ENCODE peak calls at places on chromosomes 7 and 10, in seven cellular contexts. F, T, V, D, E, P and S are unnamed samples.

GRCh38 chr7:132536646-132537395 is 39.4 kb downstream of the PLXNA4 start:
- DNase-seq in P (no peak), T (peak; percentile 20), V (peak; percentile 23), E (no peak), D (no peak), F (no peak), S (no peak)

GRCh38 chr7:98472391-98473002 is 71.6 kb upstream of the BAIAP2L1 start:
- DNase-seq in V (no peak), E (no peak), D (no peak), P (no peak), F (no peak), T (no peak), S (no peak)

GRCh38 chr10:46232666-46233065 is 54.1 kb upstream of the ANTXRL start:
- DNase-seq in T (no peak), E (no peak), V (no peak), D (no peak), P (no peak), F (no peak), S (no peak)

GRCh38 chr7:13309535-13309934 is 622.1 kb downstream of the ARL4A start:
- DNase-seq in F (no peak), D (no peak), P (no peak), V (no peak), E (no peak), T (no peak), S (no peak)

GRCh38 chr7:66597472-66597871 is 31.2 kb upstream of the KCTD7 start:
- DNase-seq in D (no peak), V (no peak), F (no peak), T (no peak), E (no peak), P (no peak), S (no peak)

GRCh38 chr7:124752310-124752709 is 13.3 kb downstream of the GPR37 start:
- DNase-seq in D (no peak), P (no peak), E (no peak), T (no peak), F (no peak), V (no peak), S (peak; percentile 14)

GRCh38 chr10:127552446-127552845 is 3.3 kb downstream of the NPS start:
- DNase-seq in P (no peak), T (no peak), V (no peak), F (no peak), D (no peak), E (no peak), S (no peak)

GRCh38 chr7:102286237-102287081 is at the start of gene SH2B2:
- DNase-seq in P (peak; percentile 29), E (peak; percentile 82), F (peak; percentile 70), V (peak; percentile 78), T (no peak), D (no peak), S (peak; percentile 80)

GRCh38 chr10:124705021-124705740 is 39.0 kb downstream of the FAM53B start:
- DNase-seq in D (no peak), F (no peak), P (no peak), T (no peak), V (no peak), E (no peak), S (peak; percentile 37)

GRCh38 chr7:101792051-101792651 is 25.3 kb upstream of the CUX1 start:
- DNase-seq in D (peak; percentile 26), E (peak; percentile 59), T (peak; percentile 52), P (no peak), F (no peak), V (peak; percentile 61), S (peak; percentile 90)

GRCh38 chr7:128005117-128005516 is 26.1 kb downstream of the LRRC4 start:
- DNase-seq in F (no peak), P (no peak), T (no peak), E (no peak), V (no peak), D (no peak), S (no peak)

GRCh38 chr7:80634505-80634904 is 3.9 kb upstream of the CD36 start:
- DNase-seq in V (peak; percentile 90), F (no peak), T (peak; percentile 87), E (no peak), D (peak; percentile 82), P (no peak), S (peak; percentile 93)

GRCh38 chr7:139492293-139492692 is 8.8 kb upstream of the KLRG2 start:
- DNase-seq in T (no peak), P (no peak), F (no peak), D (no peak), V (no peak), E (no peak), S (no peak)

GRCh38 chr7:79452032-79452494 is 1.4 kb downstream of the MAGI2 start:
- DNase-seq in F (peak; percentile 57), P (no peak), D (no peak), V (peak; percentile 93), E (peak; percentile 95), T (no peak), S (peak; percentile 92)

GRCh38 chr10:110824152-110824441 is 47.6 kb upstream of the PDCD4 start:
- DNase-seq in T (no peak), E (no peak), P (no peak), F (no peak), D (no peak), V (no peak), S (no peak)

GRCh38 chr7:17440831-17441230 is 142.4 kb downstream of the AHR start:
- DNase-seq in T (no peak), P (no peak), V (no peak), E (no peak), F (no peak), D (no peak), S (no peak)

GRCh38 chr10:14092749-14093148 is 238.0 kb downstream of the FRMD4A start:
- DNase-seq in D (no peak), V (no peak), P (no peak), F (no peak), E (no peak), T (no peak), S (no peak)

GRCh38 chr10:14089556-14090297 is 241.0 kb downstream of the FRMD4A start:
- DNase-seq in D (no peak), F (no peak), E (no peak), V (no peak), T (no peak), P (no peak), S (no peak)

GRCh38 chr10:14099885-14100284 is 230.8 kb downstream of the FRMD4A start:
- DNase-seq in T (no peak), P (no peak), F (no peak), V (no peak), E (no peak), D (no peak), S (no peak)

GRCh38 chr10:14093735-14094484 is 236.8 kb downstream of the FRMD4A start:
- DNase-seq in D (no peak), T (no peak), F (peak; percentile 66), P (no peak), V (peak; percentile 70), E (no peak), S (peak; percentile 62)
- TF ChIP-seq CTCF in D (peak; percentile 59), T (peak; percentile 73), F (peak; percentile 65), P (peak; percentile 9), V (peak; percentile 63), E (peak; percentile 44), S (peak; percentile 66)

GRCh38 chr7:34486371-34486770 is 171.6 kb upstream of the NPSR1 start:
- DNase-seq in D (no peak), V (no peak), P (no peak), T (no peak), F (no peak), E (no peak), S (no peak)
- TF ChIP-seq CTCF in D (no peak), V (no peak), P (no peak), T (no peak), F (no peak), E (no peak), S (no peak)

DNA sequence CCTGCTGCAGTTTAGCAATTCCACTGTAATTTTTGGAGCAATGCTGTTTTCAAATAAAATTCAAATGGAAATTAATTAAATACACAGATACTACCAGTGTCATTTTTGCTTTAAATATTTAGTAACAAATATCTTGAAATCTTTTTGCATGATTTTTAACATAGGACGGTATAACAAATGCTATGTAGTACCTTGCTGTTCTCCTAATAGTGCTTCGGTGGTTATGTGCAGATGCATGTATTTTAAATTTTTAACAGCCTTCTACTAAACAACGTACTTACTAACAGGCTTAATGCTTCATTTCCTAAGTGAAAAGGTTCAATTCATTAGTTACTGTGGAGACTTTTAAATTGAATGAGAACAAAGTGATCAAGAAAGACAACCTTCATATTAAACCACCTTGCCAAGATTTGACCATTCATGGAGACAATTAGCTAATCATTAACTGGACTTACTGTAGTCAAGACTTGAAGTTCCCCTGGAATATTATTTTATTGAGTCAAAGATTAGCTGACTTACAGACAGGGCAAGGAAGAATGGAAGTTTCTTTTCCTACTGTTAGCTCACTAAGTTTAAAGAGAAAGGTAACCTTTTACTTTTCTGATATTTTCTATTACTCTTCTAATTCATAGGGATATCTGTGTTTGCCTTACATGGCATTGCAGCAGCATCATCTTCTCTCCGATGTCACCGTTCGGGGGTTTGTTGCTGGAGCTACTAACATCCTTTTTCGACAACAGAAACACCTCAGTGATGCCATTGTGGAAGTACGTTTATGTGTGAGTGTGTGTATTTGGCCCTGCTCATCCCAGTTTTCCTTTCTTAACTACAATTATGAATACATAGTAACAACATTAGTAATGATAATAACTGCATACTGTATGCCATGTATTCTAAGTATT is 74.3 kb downstream of the AVL9 start:
- DNase-seq in D (no peak), V (no peak), P (no peak), E (no peak), T (no peak), F (no peak), S (no peak)
- TF ChIP-seq CTCF in D (no peak), V (no peak), P (no peak), E (no peak), T (no peak), F (no peak), S (no peak)

GRCh38 chr7:142338633-142339501 is 81.0 kb upstream of the PRSS58 start:
- DNase-seq in E (no peak), F (peak; percentile 88), P (no peak), V (no peak), D (no peak), T (no peak), S (no peak)
- TF ChIP-seq CTCF in E (no peak), F (peak; percentile 64), P (no peak), V (no peak), D (no peak), T (peak; percentile 14), S (peak; percentile 27)

GRCh38 chr10:74151057-74151878 is at the start of gene ADK:
- DNase-seq in F (peak; percentile 100), D (peak; percentile 80), E (peak; percentile 100), V (peak; percentile 98), T (peak; percentile 84), P (peak; percentile 100), S (peak; percentile 98)
- TF ChIP-seq CTCF in F (no peak), D (peak; percentile 42), E (peak; percentile 18), V (peak; percentile 0), T (peak; percentile 42), P (peak; percentile 42), S (no peak)

GRCh38 chr7:152336754-152337368 is 98.9 kb downstream of the KMT2C start:
- DNase-seq in D (no peak), P (no peak), F (peak; percentile 21), T (no peak), E (peak; percentile 25), V (peak; percentile 52), S (peak; percentile 57)
- TF ChIP-seq CTCF in D (peak; percentile 53), P (peak; percentile 69), F (peak; percentile 53), T (peak; percentile 55), E (peak; percentile 43), V (peak; percentile 47), S (peak; percentile 53)